ENCODE peak calls at places on chromosomes 5 and 9, in ten cellular contexts. N, O, F, R, L, I, Y, Z, K and S are unnamed samples.

GRCh38 chr9:130638278-130639118 is 25.9 kb upstream of the PRDM12 start:
- DNase-seq in N (no peak), O (no peak), F (no peak), R (no peak), L (peak), I (no peak), Y (no peak), Z (no peak), K (no peak), S (no peak)

GRCh38 chr5:77016962-77017361 is 13.2 kb upstream of the AGGF1 start:
- DNase-seq in N (no peak), O (no peak), F (no peak), R (no peak), L (no peak), I (no peak), Y (no peak), Z (no peak), K (no peak), S (no peak)

GRCh38 chr5:32736842-32737241 is 25.7 kb downstream of the NPR3 start:
- DNase-seq in N (no peak), O (no peak), F (no peak), R (no peak), L (no peak), I (no peak), Y (no peak), Z (no peak), K (no peak), S (no peak)

GRCh38 chr9:4661165-4662095 is 664 bp upstream of the PLPP6 start:
- DNase-seq in N (peak), O (no peak), F (no peak), R (no peak), L (peak), I (no peak), Y (no peak), Z (no peak), K (no peak), S (no peak)

GRCh38 chr5:20360243-20360642 is 372.2 kb upstream of the CDH18 start:
- DNase-seq in N (no peak), O (no peak), F (no peak), R (no peak), L (peak), I (no peak), Y (no peak), Z (no peak), K (no peak), S (no peak)

GRCh38 chr5:37786855-37787254 is 53.0 kb downstream of the GDNF start:
- DNase-seq in N (peak), O (no peak), F (no peak), R (no peak), L (peak), I (no peak), Y (no peak), Z (no peak), K (no peak), S (peak)

GRCh38 chr5:54415896-54416640 is 39.4 kb upstream of the HSPB3 start:
- DNase-seq in N (peak), O (no peak), F (no peak), R (no peak), L (peak), I (no peak), Y (no peak), Z (no peak), K (peak), S (no peak)

GRCh38 chr9:76378367-76379073 is 15.7 kb downstream of the RFK start:
- DNase-seq in N (peak), O (no peak), F (no peak), R (no peak), L (no peak), I (no peak), Y (no peak), Z (no peak), K (no peak), S (no peak)

GRCh38 chr5:11197726-11198125 is 436.7 kb upstream of the DAP start:
- DNase-seq in N (no peak), O (no peak), F (no peak), R (no peak), L (no peak), I (no peak), Y (no peak), Z (no peak), K (no peak), S (no peak)

GRCh38 chr9:137156567-137157375 is 13.1 kb downstream of the LRRC26 start:
- DNase-seq in N (peak), O (peak), F (peak), R (no peak), L (no peak), I (no peak), Y (no peak), Z (no peak), K (peak), S (no peak)

GRCh38 chr5:90554358-90555006 is 4.1 kb upstream of the ADGRV1 start:
- DNase-seq in N (no peak), O (no peak), F (no peak), R (no peak), L (no peak), I (no peak), Y (no peak), Z (no peak), K (no peak), S (no peak)